ENCODE peak calls at places on chromosomes 2 and 18, in ten cellular contexts. One of them, this sample, is unnamed.

GRCh38 chr2:54271843-54272600 is 16.0 kb upstream of the TSPYL6 start:
- DNase-seq in right cardiac atrium: no peak
- DNase-seq in OCI-LY7: peak
- DNase-seq in A172: no peak
- DNase-seq in stimulated activated CD8-positive, alpha-beta memory T cell treated with anti-CD3 and anti-CD28 coated beads, Interleukin-15, amount 100 ng/mL, for 1 hour: no peak
- DNase-seq in NCI-H187: no peak
- DNase-seq in cardiac fibroblast: no peak
- DNase-seq in AG09319: no peak
- DNase-seq in AG08395: no peak
- DNase-seq in stimulated activated CD4-positive, alpha-beta T cell treated with anti-CD3 and anti-CD28 coated beads, Interleukin-1b, Interleukin-23, amount 100 ng/mL, for 1 hour: no peak
- DNase-seq in this sample: no peak

GRCh38 chr2:144162652-144163051 is 357.3 kb downstream of the ZEB2 start:
- DNase-seq in stimulated activated CD4-positive, alpha-beta T cell treated with anti-CD3 and anti-CD28 coated beads, Interleukin-1b, Interleukin-23, amount 100 ng/mL, for 1 hour: no peak
- DNase-seq in OCI-LY7: peak
- DNase-seq in AG08395: no peak
- DNase-seq in A172: peak
- DNase-seq in stimulated activated CD8-positive, alpha-beta memory T cell treated with anti-CD3 and anti-CD28 coated beads, Interleukin-15, amount 100 ng/mL, for 1 hour: peak
- DNase-seq in cardiac fibroblast: peak
- DNase-seq in right cardiac atrium: no peak
- DNase-seq in AG09319: no peak
- DNase-seq in NCI-H187: no peak
- DNase-seq in this sample: no peak

GRCh38 chr2:45652090-45653050 is 895 bp downstream of the PRKCE start:
- DNase-seq in stimulated activated CD8-positive, alpha-beta memory T cell treated with anti-CD3 and anti-CD28 coated beads, Interleukin-15, amount 100 ng/mL, for 1 hour: no peak
- DNase-seq in right cardiac atrium: peak
- DNase-seq in A172: no peak
- DNase-seq in NCI-H187: no peak
- DNase-seq in AG09319: no peak
- DNase-seq in stimulated activated CD4-positive, alpha-beta T cell treated with anti-CD3 and anti-CD28 coated beads, Interleukin-1b, Interleukin-23, amount 100 ng/mL, for 1 hour: no peak
- DNase-seq in cardiac fibroblast: peak
- DNase-seq in AG08395: peak
- DNase-seq in OCI-LY7: peak
- DNase-seq in this sample: no peak

GRCh38 chr18:11118051-11118450 is 31.3 kb downstream of the PIEZO2 start:
- DNase-seq in right cardiac atrium: no peak
- DNase-seq in AG09319: no peak
- DNase-seq in OCI-LY7: no peak
- DNase-seq in A172: no peak
- DNase-seq in AG08395: no peak
- DNase-seq in stimulated activated CD8-positive, alpha-beta memory T cell treated with anti-CD3 and anti-CD28 coated beads, Interleukin-15, amount 100 ng/mL, for 1 hour: no peak
- DNase-seq in stimulated activated CD4-positive, alpha-beta T cell treated with anti-CD3 and anti-CD28 coated beads, Interleukin-1b, Interleukin-23, amount 100 ng/mL, for 1 hour: no peak
- DNase-seq in cardiac fibroblast: no peak
- DNase-seq in NCI-H187: no peak
- DNase-seq in this sample: no peak

GRCh38 chr2:229408356-229408755 is 137.3 kb upstream of the PID1 start:
- DNase-seq in AG08395: peak
- DNase-seq in OCI-LY7: no peak
- DNase-seq in right cardiac atrium: peak
- DNase-seq in A172: peak
- DNase-seq in stimulated activated CD8-positive, alpha-beta memory T cell treated with anti-CD3 and anti-CD28 coated beads, Interleukin-15, amount 100 ng/mL, for 1 hour: no peak
- DNase-seq in stimulated activated CD4-positive, alpha-beta T cell treated with anti-CD3 and anti-CD28 coated beads, Interleukin-1b, Interleukin-23, amount 100 ng/mL, for 1 hour: no peak
- DNase-seq in AG09319: peak
- DNase-seq in NCI-H187: no peak
- DNase-seq in cardiac fibroblast: peak
- DNase-seq in this sample: no peak

GRCh38 chr2:16713011-16713423 is 47.4 kb upstream of the CYRIA start:
- DNase-seq in cardiac fibroblast: no peak
- DNase-seq in stimulated activated CD4-positive, alpha-beta T cell treated with anti-CD3 and anti-CD28 coated beads, Interleukin-1b, Interleukin-23, amount 100 ng/mL, for 1 hour: no peak
- DNase-seq in AG09319: no peak
- DNase-seq in NCI-H187: no peak
- DNase-seq in right cardiac atrium: no peak
- DNase-seq in stimulated activated CD8-positive, alpha-beta memory T cell treated with anti-CD3 and anti-CD28 coated beads, Interleukin-15, amount 100 ng/mL, for 1 hour: no peak
- DNase-seq in A172: no peak
- DNase-seq in AG08395: no peak
- DNase-seq in OCI-LY7: peak
- DNase-seq in this sample: peak

GRCh38 chr2:222477962-222478608 is 53.7 kb downstream of the SGPP2 start:
- DNase-seq in right cardiac atrium: no peak
- DNase-seq in AG09319: no peak
- DNase-seq in cardiac fibroblast: no peak
- DNase-seq in NCI-H187: no peak
- DNase-seq in AG08395: no peak
- DNase-seq in OCI-LY7: no peak
- DNase-seq in stimulated activated CD8-positive, alpha-beta memory T cell treated with anti-CD3 and anti-CD28 coated beads, Interleukin-15, amount 100 ng/mL, for 1 hour: no peak
- DNase-seq in stimulated activated CD4-positive, alpha-beta T cell treated with anti-CD3 and anti-CD28 coated beads, Interleukin-1b, Interleukin-23, amount 100 ng/mL, for 1 hour: no peak
- DNase-seq in A172: no peak
- DNase-seq in this sample: no peak

GRCh38 chr2:179543361-179543901 is 278.8 kb upstream of the SESTD1 start:
- DNase-seq in right cardiac atrium: no peak
- DNase-seq in OCI-LY7: no peak
- DNase-seq in NCI-H187: no peak
- DNase-seq in AG08395: peak
- DNase-seq in cardiac fibroblast: no peak
- DNase-seq in stimulated activated CD8-positive, alpha-beta memory T cell treated with anti-CD3 and anti-CD28 coated beads, Interleukin-15, amount 100 ng/mL, for 1 hour: no peak
- DNase-seq in A172: peak
- DNase-seq in stimulated activated CD4-positive, alpha-beta T cell treated with anti-CD3 and anti-CD28 coated beads, Interleukin-1b, Interleukin-23, amount 100 ng/mL, for 1 hour: no peak
- DNase-seq in AG09319: no peak
- DNase-seq in this sample: no peak

GRCh38 chr18:64002581-64002980 is 32.7 kb downstream of the SERPINB8 start:
- DNase-seq in right cardiac atrium: no peak
- DNase-seq in NCI-H187: no peak
- DNase-seq in cardiac fibroblast: no peak
- DNase-seq in AG09319: no peak
- DNase-seq in AG08395: no peak
- DNase-seq in OCI-LY7: no peak
- DNase-seq in stimulated activated CD4-positive, alpha-beta T cell treated with anti-CD3 and anti-CD28 coated beads, Interleukin-1b, Interleukin-23, amount 100 ng/mL, for 1 hour: no peak
- DNase-seq in A172: no peak
- DNase-seq in stimulated activated CD8-positive, alpha-beta memory T cell treated with anti-CD3 and anti-CD28 coated beads, Interleukin-15, amount 100 ng/mL, for 1 hour: no peak
- DNase-seq in this sample: no peak

GRCh38 chr2:99748344-99748743 is 258.5 kb upstream of the REV1 start:
- DNase-seq in stimulated activated CD4-positive, alpha-beta T cell treated with anti-CD3 and anti-CD28 coated beads, Interleukin-1b, Interleukin-23, amount 100 ng/mL, for 1 hour: no peak
- DNase-seq in AG08395: no peak
- DNase-seq in stimulated activated CD8-positive, alpha-beta memory T cell treated with anti-CD3 and anti-CD28 coated beads, Interleukin-15, amount 100 ng/mL, for 1 hour: no peak
- DNase-seq in cardiac fibroblast: no peak
- DNase-seq in AG09319: no peak
- DNase-seq in NCI-H187: no peak
- DNase-seq in OCI-LY7: no peak
- DNase-seq in right cardiac atrium: no peak
- DNase-seq in A172: peak
- DNase-seq in this sample: no peak

GRCh38 chr2:240672701-240673190 is 9.9 kb downstream of the AQP12B start:
- DNase-seq in stimulated activated CD8-positive, alpha-beta memory T cell treated with anti-CD3 and anti-CD28 coated beads, Interleukin-15, amount 100 ng/mL, for 1 hour: no peak
- DNase-seq in cardiac fibroblast: no peak
- DNase-seq in AG08395: no peak
- DNase-seq in stimulated activated CD4-positive, alpha-beta T cell treated with anti-CD3 and anti-CD28 coated beads, Interleukin-1b, Interleukin-23, amount 100 ng/mL, for 1 hour: no peak
- DNase-seq in OCI-LY7: no peak
- DNase-seq in NCI-H187: no peak
- DNase-seq in AG09319: no peak
- DNase-seq in A172: no peak
- DNase-seq in right cardiac atrium: no peak
- DNase-seq in this sample: no peak

GRCh38 chr2:209473930-209474419 is 50.1 kb downstream of the MAP2 start:
- DNase-seq in AG08395: peak
- DNase-seq in NCI-H187: no peak
- DNase-seq in A172: peak
- DNase-seq in stimulated activated CD4-positive, alpha-beta T cell treated with anti-CD3 and anti-CD28 coated beads, Interleukin-1b, Interleukin-23, amount 100 ng/mL, for 1 hour: no peak
- DNase-seq in OCI-LY7: no peak
- DNase-seq in AG09319: peak
- DNase-seq in cardiac fibroblast: peak
- DNase-seq in right cardiac atrium: no peak
- DNase-seq in stimulated activated CD8-positive, alpha-beta memory T cell treated with anti-CD3 and anti-CD28 coated beads, Interleukin-15, amount 100 ng/mL, for 1 hour: no peak
- DNase-seq in this sample: no peak